ENCODE peak calls at places on chromosomes 13 and 19, in four cellular contexts. One of them, this sample, is unnamed.

GRCh38 chr19:40424637-40425449 is 949 bp downstream of the SERTAD1 start:
- DNase-seq in body of pancreas: no peak
- DNase-seq in adrenal gland: no peak
- DNase-seq in heart left ventricle: no peak
- DNase-seq in this sample: no peak

GRCh38 chr19:10809693-10810285 is 26.2 kb downstream of the TMED1 start:
- DNase-seq in body of pancreas: peak; percentile 47
- DNase-seq in adrenal gland: no peak
- DNase-seq in heart left ventricle: no peak
- DNase-seq in this sample: no peak

GRCh38 chr19:42277821-42278809 is 9.1 kb downstream of the CIC start:
- DNase-seq in body of pancreas: no peak
- DNase-seq in adrenal gland: peak; percentile 43
- DNase-seq in heart left ventricle: no peak
- DNase-seq in this sample: no peak

GRCh38 chr13:23915308-23915707 is 18.0 kb upstream of the C1QTNF9B start:
- DNase-seq in body of pancreas: no peak
- DNase-seq in adrenal gland: no peak
- DNase-seq in heart left ventricle: no peak
- DNase-seq in this sample: no peak

GRCh38 chr13:33869005-33869404 is 51.1 kb downstream of the RFC3 start:
- DNase-seq in body of pancreas: no peak
- DNase-seq in adrenal gland: no peak
- DNase-seq in heart left ventricle: no peak
- DNase-seq in this sample: no peak

GRCh38 chr19:8240274-8241229 is 31.4 kb downstream of the CERS4 start:
- DNase-seq in body of pancreas: peak; percentile 96
- DNase-seq in adrenal gland: peak; percentile 97
- DNase-seq in heart left ventricle: peak; percentile 92
- DNase-seq in this sample: peak; percentile 85

GRCh38 chr13:40814803-40815202 is 25.4 kb downstream of the SLC25A15 start:
- DNase-seq in body of pancreas: no peak
- DNase-seq in adrenal gland: no peak
- DNase-seq in heart left ventricle: no peak
- DNase-seq in this sample: no peak

GRCh38 chr13:112619730-112620639 is 32.0 kb upstream of the TUBGCP3 start:
- DNase-seq in body of pancreas: no peak
- DNase-seq in adrenal gland: no peak
- DNase-seq in heart left ventricle: no peak
- DNase-seq in this sample: no peak

GRCh38 chr19:4851551-4852290 is 15.7 kb downstream of the PLIN3 start:
- DNase-seq in body of pancreas: peak; percentile 63
- DNase-seq in adrenal gland: peak; percentile 60
- DNase-seq in heart left ventricle: peak; percentile 66
- DNase-seq in this sample: peak; percentile 93

GRCh38 chr13:45167611-45168554 is 33.0 kb downstream of the KCTD4 start:
- DNase-seq in body of pancreas: peak; percentile 80
- DNase-seq in adrenal gland: peak; percentile 28
- DNase-seq in heart left ventricle: peak; percentile 24
- DNase-seq in this sample: peak; percentile 86

GRCh38 chr13:99056381-99057014 is 78.6 kb upstream of the DOCK9 start:
- DNase-seq in body of pancreas: no peak
- DNase-seq in adrenal gland: no peak
- DNase-seq in heart left ventricle: no peak
- DNase-seq in this sample: no peak

GRCh38 chr13:32315255-32316029 is at the start of the genes BRCA2 and ZAR1L:
- DNase-seq in body of pancreas: peak; percentile 91
- DNase-seq in adrenal gland: peak; percentile 89
- DNase-seq in heart left ventricle: peak; percentile 90
- DNase-seq in this sample: peak; percentile 90

GRCh38 chr13:30234763-30235162 is 72.6 kb downstream of the KATNAL1 start:
- DNase-seq in body of pancreas: no peak
- DNase-seq in adrenal gland: no peak
- DNase-seq in heart left ventricle: no peak
- DNase-seq in this sample: no peak

GRCh38 chr19:4208385-4209094 is 20.8 kb upstream of the EBI3 start:
- DNase-seq in body of pancreas: no peak
- DNase-seq in adrenal gland: no peak
- DNase-seq in heart left ventricle: no peak
- DNase-seq in this sample: no peak

GRCh38 chr13:70370924-70371323 is 262.7 kb upstream of the KLHL1 start:
- DNase-seq in body of pancreas: no peak
- DNase-seq in adrenal gland: no peak
- DNase-seq in heart left ventricle: no peak
- DNase-seq in this sample: no peak

GRCh38 chr13:70178346-70178745 is 70.1 kb upstream of the KLHL1 start:
- DNase-seq in body of pancreas: no peak
- DNase-seq in adrenal gland: no peak
- DNase-seq in heart left ventricle: no peak
- DNase-seq in this sample: no peak

GRCh38 chr19:16330368-16330801 is 5.8 kb downstream of the KLF2 start:
- DNase-seq in body of pancreas: peak; percentile 72
- DNase-seq in adrenal gland: peak; percentile 84
- DNase-seq in heart left ventricle: peak; percentile 75
- DNase-seq in this sample: peak; percentile 93

GRCh38 chr19:3644351-3645066 is 17.9 kb upstream of the CACTIN start:
- DNase-seq in body of pancreas: no peak
- DNase-seq in adrenal gland: no peak
- DNase-seq in heart left ventricle: no peak
- DNase-seq in this sample: no peak

GRCh38 chr19:33292595-33293254 is 9.6 kb downstream of the CEBPA start:
- DNase-seq in body of pancreas: no peak
- DNase-seq in adrenal gland: no peak
- DNase-seq in heart left ventricle: no peak
- DNase-seq in this sample: no peak

GRCh38 chr19:52735734-52736133 is 890 bp upstream of the ZNF611 start:
- DNase-seq in body of pancreas: peak; percentile 55
- DNase-seq in adrenal gland: peak; percentile 40
- DNase-seq in heart left ventricle: peak; percentile 88
- DNase-seq in this sample: peak; percentile 87

GRCh38 chr19:12064266-12065099 is at the start of gene ZNF844:
- DNase-seq in body of pancreas: peak; percentile 98
- DNase-seq in adrenal gland: peak; percentile 98
- DNase-seq in heart left ventricle: peak; percentile 98
- DNase-seq in this sample: peak; percentile 100

GRCh38 chr13:32001392-32001768 is 30.2 kb upstream of the FRY start:
- DNase-seq in body of pancreas: peak; percentile 79
- DNase-seq in adrenal gland: no peak
- DNase-seq in heart left ventricle: peak; percentile 48
- DNase-seq in this sample: no peak

GRCh38 chr13:36736119-36736726 is 62.4 kb downstream of the SERTM1 start:
- DNase-seq in body of pancreas: peak; percentile 58
- DNase-seq in adrenal gland: peak; percentile 57
- DNase-seq in heart left ventricle: peak; percentile 24
- DNase-seq in this sample: peak; percentile 18

GRCh38 chr19:40444181-40445005 is at the start of gene SERTAD3:
- DNase-seq in body of pancreas: peak; percentile 98
- DNase-seq in adrenal gland: peak; percentile 97
- DNase-seq in heart left ventricle: peak; percentile 98
- DNase-seq in this sample: peak; percentile 96

GRCh38 chr19:32138416-32138815 is 207.0 kb upstream of the ZNF507 start:
- DNase-seq in body of pancreas: no peak
- DNase-seq in adrenal gland: no peak
- DNase-seq in heart left ventricle: no peak
- DNase-seq in this sample: no peak

GRCh38 chr19:17540174-17540573 is 15.3 kb upstream of the COLGALT1 start:
- DNase-seq in body of pancreas: no peak
- DNase-seq in adrenal gland: no peak
- DNase-seq in heart left ventricle: no peak
- DNase-seq in this sample: no peak

GRCh38 chr13:97660488-97661086 is 226.6 kb downstream of the RAP2A start:
- DNase-seq in body of pancreas: no peak
- DNase-seq in adrenal gland: no peak
- DNase-seq in heart left ventricle: peak; percentile 15
- DNase-seq in this sample: no peak

GRCh38 chr19:21677696-21678418 is 89.5 kb downstream of the ZNF100 start:
- DNase-seq in body of pancreas: no peak
- DNase-seq in adrenal gland: no peak
- DNase-seq in heart left ventricle: no peak
- DNase-seq in this sample: no peak

GRCh38 chr13:98549728-98550317 is 27.1 kb downstream of the STK24 start:
- DNase-seq in body of pancreas: no peak
- DNase-seq in adrenal gland: no peak
- DNase-seq in heart left ventricle: no peak
- DNase-seq in this sample: no peak

GRCh38 chr19:9857920-9858746 is 23.0 kb downstream of the PIN1 start:
- DNase-seq in body of pancreas: no peak
- DNase-seq in adrenal gland: no peak
- DNase-seq in heart left ventricle: no peak
- DNase-seq in this sample: no peak

GRCh38 chr13:66623129-66623528 is 607.0 kb downstream of the PCDH9 start:
- DNase-seq in body of pancreas: no peak
- DNase-seq in adrenal gland: no peak
- DNase-seq in heart left ventricle: no peak
- DNase-seq in this sample: no peak

GRCh38 chr13:66624302-66624701 is 605.8 kb downstream of the PCDH9 start:
- DNase-seq in body of pancreas: no peak
- DNase-seq in adrenal gland: no peak
- DNase-seq in heart left ventricle: no peak
- DNase-seq in this sample: no peak

GRCh38 chr13:66617786-66618185 is 612.4 kb downstream of the PCDH9 start:
- DNase-seq in body of pancreas: no peak
- DNase-seq in adrenal gland: no peak
- DNase-seq in heart left ventricle: no peak
- DNase-seq in this sample: no peak

GRCh38 chr13:66612983-66613382 is 617.2 kb downstream of the PCDH9 start:
- DNase-seq in body of pancreas: no peak
- DNase-seq in adrenal gland: no peak
- DNase-seq in heart left ventricle: no peak
- DNase-seq in this sample: no peak

DNA sequence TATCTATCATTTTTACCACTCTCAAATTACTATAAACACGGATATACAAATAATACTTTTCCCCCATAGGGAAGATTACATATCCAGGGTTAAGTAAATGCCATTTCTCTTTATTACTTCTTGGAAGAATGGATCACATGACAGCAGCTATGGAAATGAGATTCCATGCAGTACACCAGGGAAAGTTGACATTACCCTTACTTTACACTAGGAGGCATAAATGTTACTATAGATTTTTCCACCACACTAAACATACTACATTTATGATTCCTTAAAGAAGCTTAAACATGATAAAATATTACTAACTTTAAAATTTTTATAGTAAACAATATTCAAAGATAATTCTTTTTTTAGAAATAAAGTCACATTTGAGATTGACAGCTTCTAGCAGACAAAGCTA is 611.4 kb downstream of the PCDH9 start:
- DNase-seq in body of pancreas: no peak
- DNase-seq in adrenal gland: no peak
- DNase-seq in heart left ventricle: no peak
- DNase-seq in this sample: no peak
- TF ChIP-seq CTCF in body of pancreas: no peak
- TF ChIP-seq CTCF in adrenal gland: peak; percentile 39
- TF ChIP-seq CTCF in heart left ventricle: peak; percentile 22
- TF ChIP-seq CTCF in this sample: no peak

GRCh38 chr13:75636339-75637095 is 387 bp downstream of the LMO7 start:
- DNase-seq in body of pancreas: peak; percentile 13
- DNase-seq in adrenal gland: peak; percentile 23
- DNase-seq in heart left ventricle: no peak
- DNase-seq in this sample: no peak
- TF ChIP-seq POLR2A in body of pancreas: peak; percentile 51
- TF ChIP-seq POLR2A in adrenal gland: no peak
- TF ChIP-seq POLR2A in heart left ventricle: no peak
- TF ChIP-seq POLR2A in this sample: no peak

GRCh38 chr13:110305544-110305943 is 1.4 kb downstream of the COL4A1 start:
- DNase-seq in body of pancreas: no peak
- DNase-seq in adrenal gland: no peak
- DNase-seq in heart left ventricle: no peak
- DNase-seq in this sample: no peak
- H3K4me3 ChIP-seq in body of pancreas: no peak overlapping the region
- H3K4me3 ChIP-seq in adrenal gland: no peak overlapping the region
- H3K4me3 ChIP-seq in heart left ventricle: peak overlapping the region; percentile 80
- H3K4me3 ChIP-seq in this sample: no peak overlapping the region

GRCh38 chr19:19260417-19260816 is 12.7 kb downstream of the TM6SF2 start:
- DNase-seq in body of pancreas: no peak
- DNase-seq in adrenal gland: no peak
- DNase-seq in heart left ventricle: no peak
- DNase-seq in this sample: no peak

GRCh38 chr19:19259741-19260140 is 13.4 kb downstream of the TM6SF2 start:
- DNase-seq in body of pancreas: no peak
- DNase-seq in adrenal gland: no peak
- DNase-seq in heart left ventricle: no peak
- DNase-seq in this sample: no peak

GRCh38 chr19:19262190-19263057 is 10.7 kb downstream of the TM6SF2 start:
- DNase-seq in body of pancreas: no peak
- DNase-seq in adrenal gland: no peak
- DNase-seq in heart left ventricle: no peak
- DNase-seq in this sample: no peak

GRCh38 chr19:19261350-19262189 is 11.5 kb downstream of the TM6SF2 start:
- DNase-seq in body of pancreas: no peak
- DNase-seq in adrenal gland: no peak
- DNase-seq in heart left ventricle: no peak
- DNase-seq in this sample: no peak

GRCh38 chr19:19260842-19261241 is 12.3 kb downstream of the TM6SF2 start:
- DNase-seq in body of pancreas: no peak
- DNase-seq in adrenal gland: no peak
- DNase-seq in heart left ventricle: no peak
- DNase-seq in this sample: no peak
- TF ChIP-seq CTCF in body of pancreas: no peak
- TF ChIP-seq CTCF in adrenal gland: no peak
- TF ChIP-seq CTCF in heart left ventricle: no peak
- TF ChIP-seq CTCF in this sample: no peak

GRCh38 chr13:100304241-100304640 is 215.3 kb downstream of the PCCA start:
- DNase-seq in body of pancreas: no peak
- DNase-seq in adrenal gland: no peak
- DNase-seq in heart left ventricle: no peak
- DNase-seq in this sample: no peak
- TF ChIP-seq POLR2A in body of pancreas: no peak
- TF ChIP-seq POLR2A in adrenal gland: no peak
- TF ChIP-seq POLR2A in heart left ventricle: no peak
- TF ChIP-seq POLR2A in this sample: no peak

GRCh38 chr13:109779074-109779473 is 7.3 kb downstream of the IRS2 start:
- DNase-seq in body of pancreas: no peak
- DNase-seq in adrenal gland: no peak
- DNase-seq in heart left ventricle: no peak
- DNase-seq in this sample: no peak
- H3K4me3 ChIP-seq in body of pancreas: no peak overlapping the region
- H3K4me3 ChIP-seq in adrenal gland: no peak overlapping the region
- H3K4me3 ChIP-seq in heart left ventricle: peak overlapping the region; percentile 28
- H3K4me3 ChIP-seq in this sample: no peak overlapping the region

GRCh38 chr13:114110091-114110829 is 22.2 kb downstream of the RASA3 start:
- DNase-seq in body of pancreas: peak; percentile 55
- DNase-seq in adrenal gland: peak; percentile 17
- DNase-seq in heart left ventricle: no peak
- DNase-seq in this sample: no peak
- TF ChIP-seq CTCF in body of pancreas: no peak
- TF ChIP-seq CTCF in adrenal gland: no peak
- TF ChIP-seq CTCF in heart left ventricle: no peak
- TF ChIP-seq CTCF in this sample: no peak

DNA sequence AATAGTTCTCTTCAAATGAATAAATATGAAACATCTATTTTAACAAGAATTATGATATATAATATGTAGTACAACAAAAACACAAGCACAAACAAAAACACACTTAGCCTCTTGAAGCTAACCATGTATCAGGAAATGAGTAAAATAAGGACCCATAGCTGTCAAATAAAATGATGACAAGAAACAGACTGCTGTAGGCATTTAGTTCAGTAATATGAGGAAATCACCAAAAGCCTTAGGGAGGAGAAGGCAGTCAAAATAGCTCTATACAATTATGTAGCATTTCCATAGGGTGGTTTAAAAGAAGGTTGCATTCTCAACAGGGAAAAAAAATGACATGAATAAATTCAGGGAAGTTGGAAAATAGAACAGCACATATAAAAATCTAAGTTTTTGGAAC is 163.4 kb downstream of the PCDH20 start:
- DNase-seq in body of pancreas: no peak
- DNase-seq in adrenal gland: no peak
- DNase-seq in heart left ventricle: no peak
- DNase-seq in this sample: no peak
- TF ChIP-seq POLR2A in body of pancreas: no peak
- TF ChIP-seq POLR2A in adrenal gland: no peak
- TF ChIP-seq POLR2A in heart left ventricle: no peak
- TF ChIP-seq POLR2A in this sample: no peak